ENCODE peak calls at places on chromosome 19, in four cellular contexts. A is neuronal stem cell, K is colonic mucosa, B is transverse colon. G is an unnamed sample.

GRCh38 chr19:401836-402535 is 7.0 kb downstream of the C2CD4C start:
- DNase-seq in K (no peak), A (no peak), B (no peak), G (no peak)

GRCh38 chr19:1132625-1133383 is 29.0 kb downstream of the GPX4 start:
- DNase-seq in B (peak), K (no peak), A (no peak), G (peak)

GRCh38 chr19:41462497-41462896 is 19.5 kb downstream of the ERICH4 start:
- DNase-seq in K (no peak), A (no peak), B (no peak), G (no peak)

GRCh38 chr19:40035996-40036395 is 20.0 kb downstream of the ZNF780B start:
- DNase-seq in B (no peak), A (no peak), K (no peak), G (no peak)

GRCh38 chr19:46825731-46826055 is 25.0 kb downstream of the AP2S1 start:
- DNase-seq in K (no peak), A (no peak), B (no peak), G (no peak)

GRCh38 chr19:18899624-18900560 is 3.9 kb upstream of the CERS1 start:
- DNase-seq in B (no peak), K (no peak), A (no peak), G (no peak)

GRCh38 chr19:39372047-39372802 is 18.7 kb downstream of the PAF1 start:
- DNase-seq in B (peak), A (no peak), K (peak), G (no peak)

GRCh38 chr19:18687740-18688465 is 4.4 kb downstream of the CRTC1 start:
- DNase-seq in B (no peak), A (no peak), K (no peak), G (no peak)

GRCh38 chr19:29421186-29421525 is 104.6 kb upstream of the VSTM2B start:
- DNase-seq in B (no peak), K (no peak), A (no peak), G (no peak)

GRCh38 chr19:1873524-1874473 is 10.4 kb upstream of the KLF16 start:
- DNase-seq in A (no peak), B (no peak), K (no peak), G (no peak)

GRCh38 chr19:21221653-21222052 is 79.8 kb downstream of the ZNF431 start:
- DNase-seq in K (no peak), B (no peak), A (no peak), G (no peak)

GRCh38 chr19:28686741-28687140 is 526.2 kb downstream of the UQCRFS1 start:
- DNase-seq in B (no peak), A (no peak), K (no peak), G (no peak)

GRCh38 chr19:4506449-4507149 is 11.7 kb downstream of the PLIN4 start:
- DNase-seq in A (no peak), K (no peak), B (no peak), G (no peak)

GRCh38 chr19:10120538-10121198 is 969 bp upstream of the EIF3G start:
- DNase-seq in K (no peak), B (no peak), A (no peak), G (no peak)

GRCh38 chr19:2047449-2048103 is 3.5 kb downstream of the MKNK2 start:
- DNase-seq in B (peak), A (no peak), K (peak), G (no peak)

GRCh38 chr19:19956431-19957075 is 55.8 kb downstream of the ZNF93 start:
- DNase-seq in K (no peak), A (peak), B (no peak), G (no peak)

GRCh38 chr19:1254081-1254527 is 5.7 kb downstream of the MIDN start:
- DNase-seq in A (no peak), K (no peak), B (peak), G (no peak)

GRCh38 chr19:38381138-38381537 is 6.7 kb downstream of the GGN start:
- DNase-seq in B (no peak), A (no peak), K (no peak), G (no peak)

GRCh38 chr19:53545271-53546065 is 7.5 kb downstream of the ZNF331 start:
- DNase-seq in K (no peak), A (no peak), B (no peak), G (no peak)

GRCh38 chr19:41175825-41176734 is 16.9 kb upstream of the CYP2S1 start:
- DNase-seq in K (peak), A (no peak), B (peak), G (peak)

GRCh38 chr19:29478578-29479565 is 46.9 kb upstream of the VSTM2B start:
- DNase-seq in K (no peak), B (no peak), A (peak), G (peak)

GRCh38 chr19:9531933-9532332 is 6.5 kb downstream of the ZNF426 start:
- DNase-seq in B (no peak), A (no peak), K (no peak), G (no peak)

GRCh38 chr19:9782282-9782681 is 13.7 kb upstream of the ZNF846 start:
- DNase-seq in K (no peak), B (no peak), A (no peak), G (no peak)

GRCh38 chr19:1455336-1456120 is 5.6 kb downstream of the APC2 start:
- DNase-seq in K (peak), A (no peak), B (peak), G (peak)

GRCh38 chr19:29267701-29268100 is 54.8 kb upstream of the UQCRFS1 start:
- DNase-seq in K (no peak), B (no peak), A (no peak), G (no peak)

GRCh38 chr19:39381910-39382611 is 8.8 kb downstream of the PAF1 start:
- DNase-seq in B (no peak), A (no peak), K (no peak), G (no peak)

GRCh38 chr19:9673912-9674668 is 810 bp downstream of the ZNF562 start:
- DNase-seq in B (no peak), K (peak), A (no peak), G (peak)

GRCh38 chr19:872266-872951 is 12.9 kb downstream of the CFD start:
- DNase-seq in B (peak), A (no peak), K (peak), G (peak)

GRCh38 chr19:4007836-4008539 is 452 bp downstream of the PIAS4 start:
- DNase-seq in K (peak), A (peak), B (peak), G (peak)

GRCh38 chr19:3819989-3820388 is 33.8 kb upstream of the MATK start:
- DNase-seq in B (no peak), K (no peak), A (no peak), G (no peak)

GRCh38 chr19:3115916-3116602 is 19.8 kb upstream of the GNA15 start:
- DNase-seq in A (no peak), B (no peak), K (no peak), G (no peak)

GRCh38 chr19:37468961-37469777 is at the start of gene ZNF570:
- DNase-seq in K (peak), B (peak), A (peak), G (peak)

GRCh38 chr19:5369962-5370367 is 29.4 kb upstream of the PTPRS start:
- DNase-seq in A (peak), B (peak), K (peak), G (peak)

GRCh38 chr19:39937094-39937493 is 2.7 kb upstream of the FCGBP start:
- DNase-seq in K (peak), A (no peak), B (no peak), G (no peak)

GRCh38 chr19:2269244-2270156 is 12.5 kb downstream of the PEAK3 start:
- DNase-seq in A (peak), K (peak), B (peak), G (peak)

GRCh38 chr19:40233811-40234389 is 7.4 kb upstream of the CCNP start:
- DNase-seq in K (no peak), A (no peak), B (no peak), G (no peak)

GRCh38 chr19:47215581-47215980 is 15.4 kb downstream of the BBC3 start:
- DNase-seq in B (peak), A (no peak), K (peak), G (no peak)

GRCh38 chr19:2424686-2425621 is 2.4 kb downstream of the TIMM13 start:
- DNase-seq in K (no peak), A (peak), B (no peak), G (no peak)

GRCh38 chr19:33275559-33275932 is 26.8 kb downstream of the CEBPA start:
- DNase-seq in B (no peak), K (no peak), A (no peak), G (no peak)

GRCh38 chr19:33271246-33272021 is 30.9 kb downstream of the CEBPA start:
- DNase-seq in A (no peak), B (no peak), K (no peak), G (no peak)

GRCh38 chr19:33274663-33275558 is 27.4 kb downstream of the CEBPA start:
- DNase-seq in B (no peak), K (no peak), A (no peak), G (no peak)

GRCh38 chr19:33273881-33274662 is 28.3 kb downstream of the CEBPA start:
- DNase-seq in B (peak), K (peak), A (no peak), G (no peak)

GRCh38 chr19:33273065-33273736 is 29.1 kb downstream of the CEBPA start:
- DNase-seq in A (no peak), B (no peak), K (no peak), G (no peak)
- H3K27ac ChIP-seq in A (no peak), B (peak), K (peak), G (no peak)

DNA sequence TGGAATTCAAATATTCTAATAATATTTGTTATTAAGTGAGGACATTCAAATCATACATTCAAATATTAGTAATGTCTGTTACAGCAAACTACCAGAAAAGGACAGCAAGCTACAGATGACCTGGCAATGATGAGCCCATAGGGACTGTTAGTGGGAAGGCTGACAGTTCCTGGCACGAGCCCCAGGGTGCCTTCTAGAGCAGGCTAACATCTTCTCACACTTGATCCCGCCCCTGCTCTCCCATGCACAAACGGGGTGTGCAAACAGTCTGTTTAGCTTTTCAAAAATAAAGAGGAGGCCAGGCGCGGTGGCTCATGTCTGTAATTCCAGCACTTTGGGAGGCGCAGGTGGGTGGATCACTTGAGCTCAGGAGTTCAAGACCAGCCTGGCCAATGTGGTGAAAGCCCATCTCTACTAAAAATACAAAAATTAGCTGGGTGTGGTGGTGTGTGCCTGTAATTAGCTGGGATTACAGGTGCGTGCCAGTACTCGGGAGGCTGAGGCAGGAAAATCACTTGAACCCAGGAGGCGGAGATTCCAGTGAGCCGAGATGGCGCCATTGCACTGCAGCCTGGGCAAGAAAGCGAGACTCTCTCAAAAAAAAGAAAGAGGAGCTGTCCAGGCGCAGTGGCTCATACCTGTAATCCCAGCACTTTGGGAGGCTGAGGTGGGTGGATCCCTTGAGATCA is 9.6 kb upstream of the GARRE1 start:
- DNase-seq in B (no peak), K (no peak), A (no peak), G (no peak)
- H3K27ac ChIP-seq in B (no peak), K (no peak), A (no peak), G (no peak)

GRCh38 chr19:36266375-36266961 is 51.6 kb downstream of the ZNF146 start:
- DNase-seq in K (no peak), A (no peak), B (no peak), G (no peak)

GRCh38 chr19:36267061-36267845 is 52.3 kb downstream of the ZNF146 start:
- DNase-seq in K (no peak), B (no peak), A (no peak), G (no peak)

GRCh38 chr19:36265856-36266374 is 51.0 kb downstream of the ZNF146 start:
- DNase-seq in B (no peak), K (no peak), A (no peak), G (no peak)

GRCh38 chr19:36259211-36259610 is 44.3 kb downstream of the ZNF146 start:
- DNase-seq in K (no peak), B (no peak), A (no peak), G (no peak)

GRCh38 chr19:36265064-36265463 is 50.2 kb downstream of the ZNF146 start:
- DNase-seq in A (no peak), K (no peak), B (no peak), G (no peak)
- H3K27ac ChIP-seq in A (no peak), K (no peak), B (no peak), G (no peak)

DNA sequence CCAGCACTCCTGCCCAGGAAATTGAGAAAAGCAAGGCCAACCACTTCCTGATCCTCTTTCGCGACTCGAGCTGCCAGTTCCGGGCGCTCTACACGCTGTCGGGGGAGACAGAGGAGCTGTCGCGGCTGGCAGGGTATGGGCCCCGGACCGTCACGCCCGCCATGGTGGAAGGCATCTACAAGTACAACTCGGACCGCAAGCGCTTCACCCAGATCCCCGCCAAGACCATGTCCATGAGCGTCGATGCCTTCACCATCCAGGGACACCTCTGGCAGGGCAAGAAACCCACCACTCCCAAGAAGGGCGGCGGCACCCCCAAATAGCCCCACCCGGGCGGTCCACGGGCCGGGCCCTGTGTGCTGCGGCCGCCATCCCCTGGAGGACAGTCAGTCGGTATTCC is 11.6 kb downstream of the XAB2 start:
- DNase-seq in K (no peak), A (no peak), B (no peak), G (no peak)
- H3K27ac ChIP-seq in K (no peak), A (no peak), B (peak), G (no peak)

DNA sequence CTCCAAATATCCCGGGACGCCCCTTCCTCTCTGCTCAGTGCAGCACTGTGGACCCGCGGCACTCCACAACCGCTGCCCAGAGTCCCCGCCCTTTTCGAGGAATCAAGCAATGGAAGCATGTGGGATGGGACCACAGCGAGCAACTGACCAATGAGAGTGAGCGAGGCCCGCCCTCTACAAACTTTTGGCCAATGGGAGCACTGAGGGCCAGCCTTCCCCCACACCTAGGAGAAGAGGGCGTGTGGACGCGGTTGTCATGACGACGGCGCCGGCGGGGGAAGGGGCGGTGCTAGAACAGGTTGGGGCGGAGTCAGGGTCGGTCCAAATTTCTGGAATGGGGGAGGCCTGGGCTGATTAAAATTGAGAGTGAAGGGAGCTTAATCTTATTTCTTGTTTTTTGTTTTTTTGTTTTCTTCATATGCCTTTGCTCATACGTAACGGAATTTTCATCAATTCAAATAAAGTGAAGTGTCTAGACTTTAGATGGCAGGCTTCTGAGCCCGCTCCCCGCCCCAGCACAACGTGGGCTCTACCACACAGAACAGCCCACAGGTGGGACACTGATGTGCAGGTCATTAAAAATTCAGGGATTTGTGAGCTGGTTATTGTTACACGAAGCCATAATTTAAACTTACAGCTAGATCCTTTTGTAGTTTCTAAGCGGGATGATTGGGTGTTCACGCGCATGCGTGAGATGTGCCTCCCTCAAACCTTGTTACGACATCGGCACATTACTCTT is at the start of gene DNAAF3:
- DNase-seq in K (peak), B (peak), A (peak), G (peak)
- H3K27ac ChIP-seq in K (no peak), B (no peak), A (no peak), G (no peak)

DNA sequence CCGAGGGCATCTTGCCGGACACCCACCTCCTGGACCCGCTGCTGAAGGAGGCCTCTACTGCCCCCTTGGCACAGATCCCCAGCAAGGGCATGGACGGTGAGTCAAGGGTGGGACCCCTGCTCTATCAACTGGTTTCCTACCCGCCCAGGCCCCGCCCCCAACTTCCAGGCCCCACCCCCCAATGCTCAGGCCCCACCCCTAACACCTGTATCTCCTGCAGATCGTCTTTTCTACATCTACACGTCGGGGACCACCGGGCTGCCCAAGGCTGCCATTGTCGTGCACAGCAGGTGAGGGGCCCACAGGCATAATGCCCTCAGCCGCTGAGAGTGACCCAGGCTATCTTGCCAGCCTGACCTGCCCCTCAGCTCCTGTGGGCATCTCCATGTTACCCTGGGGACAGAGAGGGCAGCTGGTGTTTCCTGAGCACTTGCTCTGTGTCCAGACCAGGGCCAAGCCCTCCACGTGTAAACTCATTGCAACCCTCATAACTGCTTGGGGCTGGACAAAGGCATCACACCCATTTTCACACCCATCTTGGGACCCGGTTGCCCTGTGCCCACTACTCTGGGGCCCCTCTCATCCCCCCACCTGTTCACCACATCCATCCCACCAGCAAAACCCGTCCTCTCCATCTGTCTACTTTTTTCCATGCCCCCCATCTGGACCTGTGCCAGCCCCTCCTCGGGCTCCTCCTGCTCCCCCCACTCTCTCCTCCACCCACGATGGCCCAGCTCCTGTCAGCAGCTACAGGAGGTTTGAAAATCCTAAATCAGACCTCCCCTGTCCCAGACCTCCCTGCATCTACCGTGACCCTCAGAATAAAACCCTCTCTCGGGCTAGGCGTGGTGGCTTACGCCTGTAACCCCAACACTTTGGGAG is 17.2 kb downstream of the SLC27A1 start:
- DNase-seq in B (no peak), A (no peak), K (no peak), G (no peak)
- H3K27ac ChIP-seq in B (no peak), A (no peak), K (no peak), G (no peak)

DNA sequence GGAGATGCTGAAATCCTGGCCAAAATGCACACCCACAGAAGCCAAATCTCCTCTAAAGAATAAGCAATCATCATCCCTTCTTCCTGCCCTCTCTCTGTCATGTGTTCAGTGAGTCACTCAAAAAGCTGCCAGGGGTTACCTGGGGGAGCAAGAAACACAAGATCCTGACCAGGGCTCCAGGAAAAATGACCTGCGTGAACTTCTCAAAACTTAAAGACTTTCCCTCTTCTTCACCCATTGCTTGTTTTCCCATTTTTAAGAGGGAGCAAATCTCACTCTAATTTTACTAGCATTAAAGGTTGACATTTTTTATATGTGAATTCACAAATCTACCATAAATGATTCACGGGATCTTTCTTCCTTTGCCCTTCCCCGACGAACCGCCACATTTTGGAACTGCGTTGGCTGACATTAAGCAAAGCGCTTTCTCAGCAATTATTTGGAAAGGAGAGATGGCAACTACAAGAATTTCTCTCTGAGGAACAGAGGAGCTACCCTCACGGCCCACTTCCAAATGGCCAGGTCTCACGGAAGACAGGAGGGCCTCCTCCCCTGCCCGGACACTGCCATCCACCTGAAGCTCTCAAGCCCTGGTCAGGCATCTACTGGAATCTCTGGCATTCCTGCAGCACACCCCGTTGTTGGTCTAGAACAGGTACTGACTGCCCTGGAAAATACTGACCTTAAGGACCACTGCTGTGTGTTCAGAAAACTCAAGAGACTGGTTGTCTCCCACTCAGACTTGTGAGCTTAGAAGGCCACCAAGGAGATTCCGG is 14.2 kb downstream of the TSHZ3 start:
- DNase-seq in B (no peak), K (no peak), A (no peak), G (no peak)
- H3K27ac ChIP-seq in B (no peak), K (no peak), A (no peak), G (no peak)

G was measured in OCI-LY7.